ENCODE peak calls at places on chromosomes 13 and 19, in six cellular contexts. E is IMR-90, O is neuronal stem cell, J is H9, D is mesenchymal stem cell, Q is H1. W is an unnamed sample.

GRCh38 chr13:102402292-102402691 is 444 bp upstream of the FGF14 start:
- DNase-seq in D (peak), J (peak), Q (peak), E (peak), O (peak), W (peak)

GRCh38 chr13:53301449-53301848 is 272.8 kb downstream of the OLFM4 start:
- DNase-seq in D (no peak), J (no peak), E (no peak), Q (no peak), O (no peak), W (peak)

GRCh38 chr19:54704928-54705327 is 19.3 kb upstream of the KIR3DL3 start:
- DNase-seq in O (no peak), J (no peak), D (no peak), E (no peak), Q (no peak), W (no peak)

GRCh38 chr13:100789968-100790367 is 115.4 kb upstream of the TMTC4 start:
- DNase-seq in O (no peak), E (no peak), J (no peak), Q (no peak), D (peak), W (no peak)

GRCh38 chr19:14118165-14119051 is 846 bp upstream of the PRKACA start:
- DNase-seq in J (no peak), E (peak), Q (no peak), D (peak), O (peak), W (peak)

GRCh38 chr13:95300625-95301134 is 571 bp downstream of the ABCC4 start:
- DNase-seq in E (peak), O (peak), J (peak), D (peak), Q (no peak), W (peak)

GRCh38 chr19:58538257-58539168 is 5.4 kb upstream of the TRIM28 start:
- DNase-seq in D (no peak), E (no peak), J (peak), Q (no peak), O (peak), W (peak)

GRCh38 chr13:110107568-110108347 is 199.2 kb downstream of the COL4A1 start:
- DNase-seq in Q (no peak), J (peak), O (no peak), D (no peak), E (no peak), W (peak)

GRCh38 chr19:11437955-11438354 is 2.5 kb downstream of the PRKCSH start:
- DNase-seq in O (no peak), D (no peak), J (no peak), E (no peak), Q (no peak), W (no peak)

GRCh38 chr19:34364462-34364829 is 550 bp upstream of the GPI start:
- DNase-seq in O (no peak), D (no peak), J (no peak), E (no peak), Q (no peak), W (no peak)

GRCh38 chr19:30085394-30085793 is 143.4 kb downstream of the URI1 start:
- DNase-seq in J (peak), O (no peak), Q (peak), D (no peak), E (no peak), W (peak)

GRCh38 chr19:42313096-42313839 is at the start of gene TMEM145:
- DNase-seq in J (peak), O (peak), Q (no peak), D (peak), E (peak), W (peak)

DNA sequence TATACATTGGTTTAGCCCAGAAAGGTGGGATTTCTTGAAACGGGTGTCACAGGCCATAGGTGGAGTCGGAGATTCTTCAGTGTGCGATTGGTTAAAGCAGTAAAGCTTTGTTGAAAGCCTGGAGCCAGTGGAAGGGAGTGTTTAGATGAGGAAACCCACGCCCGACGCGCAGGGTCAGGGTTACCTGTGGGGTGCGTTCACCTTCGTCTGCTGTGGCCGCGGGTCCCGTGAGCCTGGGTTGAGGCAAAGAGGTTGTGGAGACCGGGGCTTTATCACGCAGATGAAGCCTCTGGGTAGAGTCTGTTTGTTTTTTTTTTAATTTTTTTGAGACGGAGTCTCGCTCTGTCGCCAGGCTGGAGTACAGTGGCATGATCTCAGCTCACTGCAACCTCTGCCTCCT is 30.4 kb downstream of the ATP11A start:
- DNase-seq in E (no peak), J (no peak), D (no peak), Q (no peak), O (no peak), W (no peak)
- H3K4ac ChIP-seq in E (no peak), J (no peak), D (no peak), Q (no peak), O (no peak), W (no peak)

GRCh38 chr19:765179-765738 is 14.3 kb downstream of the MISP start:
- DNase-seq in E (no peak), D (no peak), O (no peak), J (no peak), Q (no peak), W (no peak)
- H2AK5ac ChIP-seq in E (no peak), D (no peak), O (no peak), J (no peak), Q (no peak), W (no peak)

GRCh38 chr19:2479556-2480194 is 3.7 kb downstream of the GADD45B start:
- DNase-seq in E (no peak), Q (no peak), O (no peak), J (no peak), D (peak), W (no peak)
- H3K4me2 ChIP-seq in E (no peak), Q (peak), O (no peak), J (peak), D (peak), W (peak)

DNA sequence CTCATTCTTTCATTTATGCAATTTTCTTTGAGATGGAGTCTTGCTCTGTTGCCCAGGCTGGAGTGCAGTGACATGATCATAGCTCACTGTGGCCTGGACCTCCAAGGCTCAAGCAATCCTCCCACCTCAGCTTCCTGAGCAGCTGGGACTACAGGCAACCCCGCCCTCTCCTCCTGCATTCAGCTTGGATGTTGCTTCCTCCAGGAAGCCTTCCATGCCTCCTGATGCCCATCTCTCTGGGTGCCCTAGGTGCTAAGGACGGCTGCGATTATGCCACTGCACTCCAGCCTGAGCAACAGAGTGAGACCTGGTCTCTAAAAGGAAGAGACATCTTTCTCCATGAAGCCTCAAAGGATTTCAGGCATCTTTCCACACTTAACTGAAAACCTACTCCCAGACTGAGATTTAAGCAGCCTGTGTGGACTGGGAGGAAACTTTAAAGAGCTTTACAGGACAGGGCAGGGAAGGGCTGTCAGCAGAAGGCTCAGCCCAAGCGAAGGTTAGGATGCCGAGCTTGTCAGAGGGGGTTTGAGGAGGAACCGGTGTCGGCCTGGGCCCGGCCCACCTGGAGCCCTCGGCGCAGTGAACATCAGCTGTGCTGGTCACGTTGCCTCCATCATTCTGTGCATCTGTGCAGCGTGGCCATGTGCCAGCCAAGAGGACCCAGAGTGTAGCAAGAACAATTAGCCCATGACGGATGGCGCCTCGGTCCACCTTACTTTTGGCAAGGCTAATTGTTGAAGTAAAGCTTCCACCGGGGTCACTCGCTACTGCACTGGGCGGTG is 161.6 kb downstream of the PTPRS start:
- DNase-seq in E (no peak), O (no peak), Q (no peak), J (no peak), D (no peak), W (no peak)
- H3K4ac ChIP-seq in E (no peak), O (no peak), Q (no peak), J (no peak), D (no peak), W (no peak)

GRCh38 chr19:49014870-49015255 is 2.0 kb downstream of the LHB start:
- DNase-seq in E (no peak), J (no peak), D (no peak), Q (no peak), O (no peak), W (no peak)
- H2AK5ac ChIP-seq in E (no peak), J (no peak), D (no peak), Q (no peak), O (no peak), W (no peak)

GRCh38 chr13:89694471-89694870 is 1653.0 kb upstream of the MIR17HG start:
- DNase-seq in J (no peak), Q (no peak), O (no peak), E (no peak), D (no peak), W (no peak)
- H3K4me2 ChIP-seq in J (no peak), Q (no peak), O (no peak), E (no peak), D (no peak), W (no peak)

GRCh38 chr19:20413705-20414104 is 151.9 kb downstream of the ZNF737 start:
- DNase-seq in J (no peak), O (no peak), E (no peak), Q (no peak), D (no peak), W (no peak)
- H3K4ac ChIP-seq in J (no peak), O (no peak), E (no peak), Q (no peak), D (no peak), W (no peak)